ENCODE peak calls at places on chromosomes 6 and 20, in seven cellular contexts. K is spleen, W is astrocyte of the cerebellum, E is breast epithelium, H is neural progenitor cell, C is dorsolateral prefrontal cortex, Y is nephron progenitor cell. G is an unnamed sample.

GRCh38 chr6:149046822-149047246 is 270.7 kb upstream of the TAB2 start:
- DNase-seq in C (no peak), W (peak), H (no peak), K (no peak), E (no peak), Y (no peak), G (no peak)

GRCh38 chr20:49891486-49891885 is 23.8 kb downstream of the SPATA2 start:
- DNase-seq in E (peak), Y (no peak), K (peak), C (no peak), H (no peak), W (no peak), G (no peak)

GRCh38 chr6:14254505-14254904 is 136.9 kb downstream of the CD83 start:
- DNase-seq in K (no peak), E (no peak), C (no peak), W (no peak), Y (no peak), H (no peak), G (no peak)

GRCh38 chr20:823326-823902 is 10.1 kb upstream of the FAM110A start:
- DNase-seq in K (no peak), Y (no peak), C (no peak), W (no peak), E (peak), H (no peak), G (no peak)

GRCh38 chr6:14826456-14826855 is 419.4 kb upstream of the JARID2 start:
- DNase-seq in C (no peak), Y (no peak), H (no peak), K (no peak), E (no peak), W (no peak), G (no peak)

GRCh38 chr6:137494967-137495595 is 887 bp upstream of the OLIG3 start:
- DNase-seq in W (no peak), Y (peak), K (no peak), E (no peak), H (peak), C (no peak), G (no peak)

GRCh38 chr20:36273414-36274247 is 32.5 kb upstream of the DLGAP4 start:
- DNase-seq in Y (no peak), H (peak), C (peak), W (no peak), K (no peak), E (no peak), G (no peak)

GRCh38 chr6:121522771-121523386 is 87.4 kb downstream of the GJA1 start:
- DNase-seq in E (no peak), W (no peak), H (no peak), K (no peak), Y (no peak), C (no peak), G (no peak)

GRCh38 chr20:44615169-44615791 is 32.9 kb downstream of the PKIG start:
- DNase-seq in E (no peak), W (no peak), Y (no peak), C (no peak), H (no peak), K (peak), G (no peak)

GRCh38 chr20:58048096-58048702 is 180.3 kb downstream of the ANKRD60 start:
- DNase-seq in H (peak), C (no peak), W (peak), K (no peak), Y (peak), E (no peak), G (no peak)

GRCh38 chr20:35398660-35399144 is 13.1 kb downstream of the UQCC1 start:
- DNase-seq in W (peak), E (no peak), K (no peak), Y (no peak), H (peak), C (no peak), G (no peak)

GRCh38 chr6:112571486-112571885 is 224.4 kb downstream of the RFPL4B start:
- DNase-seq in C (no peak), K (no peak), H (no peak), E (no peak), W (peak), Y (no peak), G (no peak)

DNA sequence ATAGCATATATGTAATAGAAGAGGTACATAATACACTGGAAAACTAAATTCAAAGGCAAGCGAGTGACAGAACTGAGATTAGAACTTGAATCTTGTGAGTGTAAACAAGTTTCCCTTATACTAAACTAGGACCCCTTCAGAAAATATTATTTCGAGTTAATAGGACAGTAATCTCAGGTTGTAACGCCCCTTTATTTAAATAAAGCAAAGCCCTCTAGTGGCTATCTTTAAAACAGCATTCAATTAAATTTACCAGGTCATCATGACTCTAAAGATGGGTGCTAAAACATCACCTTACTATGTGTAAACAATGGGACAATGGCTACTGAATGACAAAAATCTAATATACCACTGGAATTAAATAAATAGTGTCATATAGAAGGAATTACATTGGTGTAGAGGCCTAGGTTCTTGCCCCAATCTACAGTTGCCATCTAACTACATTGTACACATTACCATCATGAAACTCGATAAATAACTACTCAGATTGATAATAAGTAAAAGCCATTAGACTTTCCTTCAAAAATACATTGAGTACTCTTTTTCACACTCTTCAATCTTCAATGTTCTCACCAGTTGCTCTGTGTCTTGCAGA is 255.4 kb upstream of the IRAK1BP1 start:
- DNase-seq in C (no peak), H (peak), E (no peak), W (no peak), K (no peak), Y (no peak), G (no peak)
- TF ChIP-seq CTCF in C (peak), H (peak), E (no peak), W (peak), K (no peak), Y (peak), G (no peak)

GRCh38 chr6:139376604-139377218 is 2.3 kb upstream of the CITED2 start:
- DNase-seq in C (peak), E (peak), Y (no peak), W (no peak), H (peak), K (no peak), G (peak)

GRCh38 chr6:139374357-139375238 is at the start of gene CITED2:
- DNase-seq in E (peak), K (peak), H (peak), C (peak), Y (peak), W (peak), G (peak)

GRCh38 chr6:139373928-139374356 is 506 bp downstream of the CITED2 start:
- DNase-seq in E (no peak), C (no peak), W (no peak), H (no peak), K (no peak), Y (no peak), G (no peak)

GRCh38 chr6:139376054-139376355 is 1.6 kb upstream of the CITED2 start:
- DNase-seq in H (no peak), W (no peak), K (no peak), E (no peak), C (no peak), Y (no peak), G (no peak)

GRCh38 chr6:139375239-139376053 is 998 bp upstream of the CITED2 start:
- DNase-seq in K (peak), C (peak), H (peak), E (peak), W (peak), Y (peak), G (peak)
- TF ChIP-seq CTCF in K (no peak), C (no peak), H (peak), E (no peak), W (peak), Y (no peak), G (no peak)

GRCh38 chr6:107563694-107564093 is 73.8 kb downstream of the SOBP start:
- DNase-seq in W (no peak), E (no peak), Y (no peak), K (no peak), H (no peak), C (peak), G (no peak)
- TF ChIP-seq CTCF in W (no peak), E (no peak), Y (no peak), K (no peak), H (no peak), C (no peak), G (no peak)

GRCh38 chr20:20369353-20370086 is 1.6 kb downstream of the INSM1 start:
- DNase-seq in Y (peak), C (no peak), E (no peak), K (no peak), H (peak), W (no peak), G (no peak)
- TF ChIP-seq CTCF in Y (no peak), C (peak), E (no peak), K (no peak), H (peak), W (no peak), G (no peak)

DNA sequence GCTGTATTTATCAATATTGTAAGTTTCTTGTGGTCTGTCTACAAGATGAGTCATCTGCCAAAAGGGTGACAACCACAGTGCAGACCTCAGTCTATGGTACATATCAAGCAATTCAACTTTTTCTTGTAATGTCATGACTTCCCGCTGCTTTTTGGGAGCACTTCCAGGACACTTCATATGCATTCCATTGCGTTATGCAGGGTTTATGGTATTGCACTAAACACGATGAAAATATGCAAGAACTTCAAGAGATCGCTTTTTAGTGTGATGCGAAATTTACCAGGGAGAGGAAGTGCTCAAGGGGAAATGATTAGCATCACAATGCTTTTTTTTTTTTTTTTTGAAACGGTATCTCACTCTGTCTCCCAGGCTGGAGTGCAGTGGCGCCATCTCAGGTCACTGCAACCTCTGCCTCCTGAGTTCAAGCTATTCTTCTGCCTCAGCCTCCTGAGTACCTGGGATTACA is 166.5 kb downstream of the TFAP2A start:
- DNase-seq in K (no peak), H (no peak), E (no peak), Y (no peak), W (peak), C (no peak), G (no peak)
- TF ChIP-seq CTCF in K (no peak), H (peak), E (no peak), Y (no peak), W (no peak), C (no peak), G (no peak)

GRCh38 chr20:10476319-10476724 is 41.2 kb downstream of the SLX4IP start:
- DNase-seq in C (no peak), W (no peak), E (no peak), H (no peak), Y (no peak), K (no peak), G (no peak)
- TF ChIP-seq CTCF in C (no peak), W (no peak), E (no peak), H (no peak), Y (no peak), K (no peak), G (no peak)

GRCh38 chr6:90637321-90637720 is 50.4 kb upstream of the MAP3K7 start:
- DNase-seq in E (no peak), Y (no peak), H (no peak), K (no peak), W (no peak), C (no peak), G (no peak)
- TF ChIP-seq CTCF in E (no peak), Y (no peak), H (no peak), K (no peak), W (no peak), C (no peak), G (no peak)

GRCh38 chr6:37485259-37485658 is 14.4 kb downstream of the CCDC167 start:
- DNase-seq in C (no peak), K (no peak), E (no peak), Y (peak), W (no peak), H (peak), G (no peak)
- TF ChIP-seq CTCF in C (no peak), K (no peak), E (no peak), Y (peak), W (peak), H (peak), G (no peak)

DNA sequence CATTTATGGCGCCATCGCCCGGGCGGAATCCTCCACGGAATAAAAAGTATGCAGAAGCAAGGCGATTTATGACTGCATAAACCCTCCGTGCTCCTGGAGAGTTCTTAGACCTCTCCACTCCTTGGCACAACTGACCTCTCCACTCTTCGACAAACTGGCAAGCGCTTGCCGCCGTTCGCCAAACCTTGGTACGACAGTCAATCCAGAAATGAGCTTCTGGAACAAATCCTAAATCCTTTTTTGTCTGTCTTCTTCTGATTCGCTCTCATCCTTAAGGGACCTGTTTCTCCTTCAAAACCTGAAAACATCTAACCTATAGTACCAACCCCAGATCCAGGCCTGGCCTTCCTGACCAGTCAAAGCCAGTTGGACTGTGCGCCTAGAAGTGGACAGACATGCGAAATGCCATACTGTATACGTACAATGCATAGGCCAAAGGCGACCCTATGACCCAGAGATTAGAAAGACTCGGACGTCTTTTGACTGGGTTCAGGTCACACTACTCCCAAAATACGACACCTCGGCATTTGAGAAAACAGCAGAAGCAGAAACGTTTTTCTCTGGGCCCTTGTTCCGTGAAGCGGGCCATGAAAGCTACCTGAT is 59.4 kb downstream of the TRIM27 start:
- DNase-seq in W (no peak), H (no peak), Y (no peak), E (no peak), C (no peak), K (no peak), G (no peak)
- TF ChIP-seq CTCF in W (peak), H (peak), Y (no peak), E (no peak), C (no peak), K (no peak), G (no peak)